ENCODE peak calls at places on chromosomes 6 and 20, in five cellular contexts. T, F, N, O and D are unnamed samples.
A peak's percentile ranks its signal among the peaks of the same experiment; 100 is the strongest.

GRCh38 chr6:149921361-149921760 is 1.6 kb downstream of the RAET1G start:
- DNase-seq in T (no peak), F (no peak), N (no peak), O (no peak), D (no peak)

GRCh38 chr6:35038076-35038475 is 103.1 kb downstream of the TCP11 start:
- DNase-seq in T (no peak), F (peak; percentile 46), N (no peak), O (no peak), D (no peak)

GRCh38 chr6:110960014-110960390 is 1.5 kb downstream of the GTF3C6 start:
- DNase-seq in T (no peak), F (no peak), N (no peak), O (no peak), D (no peak)

GRCh38 chr20:21269772-21270171 is 33.4 kb upstream of the XRN2 start:
- DNase-seq in T (no peak), F (no peak), N (no peak), O (no peak), D (no peak)

GRCh38 chr6:138692978-138693909 is 80.3 kb upstream of the CCDC28A start:
- DNase-seq in T (peak; percentile 57), F (peak; percentile 77), N (peak; percentile 48), O (peak; percentile 88), D (peak; percentile 44)

GRCh38 chr6:133423242-133423641 is 182.1 kb downstream of the EYA4 start:
- DNase-seq in T (no peak), F (no peak), N (no peak), O (no peak), D (no peak)

GRCh38 chr6:111215134-111215533 is 127.8 kb downstream of the SLC16A10 start:
- DNase-seq in T (no peak), F (peak; percentile 43), N (no peak), O (no peak), D (no peak)

GRCh38 chr6:91600561-91600960 is 1013.7 kb upstream of the MAP3K7 start:
- DNase-seq in T (no peak), F (no peak), N (no peak), O (no peak), D (no peak)

GRCh38 chr6:47152666-47153065 is 110.5 kb upstream of the ADGRF1 start:
- DNase-seq in T (no peak), F (no peak), N (no peak), O (no peak), D (no peak)

GRCh38 chr20:7147220-7147601 is 379.7 kb downstream of the BMP2 start:
- DNase-seq in T (no peak), F (no peak), N (no peak), O (peak; percentile 77), D (no peak)

GRCh38 chr6:72218125-72218524 is 331.8 kb downstream of the RIMS1 start:
- DNase-seq in T (peak; percentile 38), F (peak; percentile 15), N (peak; percentile 3), O (peak; percentile 81), D (no peak)

GRCh38 chr20:23879328-23879798 is at the start of gene CST5:
- DNase-seq in T (no peak), F (no peak), N (no peak), O (no peak), D (no peak)

GRCh38 chr6:19368511-19368910 is 468.7 kb upstream of the ID4 start:
- DNase-seq in T (peak; percentile 6), F (peak; percentile 75), N (peak; percentile 6), O (peak; percentile 2), D (no peak)

GRCh38 chr6:31010393-31011060 is at the start of gene MUC22:
- DNase-seq in T (peak; percentile 84), F (peak; percentile 80), N (no peak), O (no peak), D (no peak)

GRCh38 chr6:31776961-31777666 is at the start of gene VWA7:
- DNase-seq in T (peak; percentile 70), F (peak; percentile 79), N (peak; percentile 84), O (no peak), D (peak; percentile 30)

GRCh38 chr6:56661298-56661697 is 18.6 kb upstream of the DST start:
- DNase-seq in T (no peak), F (no peak), N (no peak), O (peak; percentile 61), D (no peak)

GRCh38 chr20:58179432-58180099 is 48.9 kb downstream of the ANKRD60 start:
- DNase-seq in T (no peak), F (peak; percentile 11), N (no peak), O (peak; percentile 78), D (no peak)

GRCh38 chr6:116577486-116577885 is 6.2 kb downstream of the RWDD1 start:
- DNase-seq in T (no peak), F (no peak), N (no peak), O (no peak), D (no peak)

GRCh38 chr20:52236292-52236691 is 44.7 kb upstream of the ZFP64 start:
- DNase-seq in T (no peak), F (no peak), N (no peak), O (no peak), D (no peak)

GRCh38 chr6:79431469-79431868 is 105.8 kb downstream of the LCA5 start:
- DNase-seq in T (no peak), F (no peak), N (no peak), O (peak; percentile 57), D (no peak)

GRCh38 chr6:50958148-50958547 is 139.5 kb downstream of the TFAP2B start:
- DNase-seq in T (no peak), F (no peak), N (no peak), O (no peak), D (no peak)

GRCh38 chr6:90497411-90497810 is 89.5 kb downstream of the MAP3K7 start:
- DNase-seq in T (no peak), F (no peak), N (no peak), O (no peak), D (no peak)

GRCh38 chr6:2599817-2600216 is 150.9 kb downstream of the MYLK4 start:
- DNase-seq in T (no peak), F (no peak), N (no peak), O (no peak), D (no peak)

GRCh38 chr20:18879262-18879661 is 65.7 kb downstream of the SCP2D1 start:
- DNase-seq in T (no peak), F (no peak), N (no peak), O (no peak), D (no peak)

GRCh38 chr6:130679684-130680083 is 147.5 kb upstream of the SMLR1 start:
- DNase-seq in T (no peak), F (peak; percentile 55), N (no peak), O (no peak), D (no peak)

GRCh38 chr20:8523684-8524083 is 391.6 kb downstream of the PLCB1 start:
- DNase-seq in T (peak; percentile 8), F (no peak), N (no peak), O (peak; percentile 15), D (no peak)

GRCh38 chr20:2688041-2688591 is 4.5 kb upstream of the EBF4 start:
- DNase-seq in T (peak; percentile 29), F (peak; percentile 16), N (peak; percentile 15), O (peak; percentile 87), D (no peak)

GRCh38 chr20:20658871-20659415 is 53.5 kb downstream of the RALGAPA2 start:
- DNase-seq in T (no peak), F (no peak), N (no peak), O (no peak), D (no peak)

GRCh38 chr6:155328539-155329459 is 14.5 kb upstream of the TFB1M start:
- DNase-seq in T (peak; percentile 12), F (peak; percentile 8), N (no peak), O (no peak), D (no peak)

GRCh38 chr6:42158011-42158410 is 15.2 kb upstream of the GUCA1A start:
- DNase-seq in T (peak; percentile 24), F (peak; percentile 50), N (no peak), O (no peak), D (no peak)

GRCh38 chr6:84842526-84843161 is 78.2 kb upstream of the TBX18 start:
- DNase-seq in T (no peak), F (no peak), N (no peak), O (no peak), D (no peak)

GRCh38 chr6:144266091-144266649 is 19.0 kb upstream of the UTRN start:
- DNase-seq in T (peak; percentile 76), F (peak; percentile 87), N (peak; percentile 64), O (peak; percentile 71), D (peak; percentile 55)

GRCh38 chr6:33297406-33297955 is 1.3 kb downstream of the RGL2 start:
- DNase-seq in T (no peak), F (no peak), N (no peak), O (peak; percentile 78), D (no peak)

GRCh38 chr20:35172434-35172806 is 548 bp downstream of the PROCR start:
- DNase-seq in T (no peak), F (no peak), N (no peak), O (no peak), D (no peak)

GRCh38 chr20:35173576-35174192 is 1.8 kb downstream of the PROCR start:
- DNase-seq in T (no peak), F (no peak), N (no peak), O (no peak), D (no peak)

GRCh38 chr20:35174458-35175216 is 2.8 kb downstream of the PROCR start:
- DNase-seq in T (no peak), F (no peak), N (no peak), O (peak; percentile 35), D (no peak)

GRCh38 chr20:35171753-35172433 is at the start of gene PROCR:
- DNase-seq in T (peak; percentile 90), F (peak; percentile 95), N (peak; percentile 92), O (peak; percentile 60), D (peak; percentile 65)

GRCh38 chr20:35171438-35171752 is 477 bp upstream of the PROCR start:
- DNase-seq in T (no peak), F (no peak), N (no peak), O (no peak), D (no peak)
- H3K4me3 ChIP-seq in T (peak overlapping the region; percentile 53), F (peak overlapping the region; percentile 27), N (peak overlapping the region; percentile 82), O (peak overlapping the region; percentile 31), D (peak overlapping the region; percentile 26)

GRCh38 chr6:18307006-18307405 is 42.7 kb upstream of the DEK start:
- DNase-seq in T (peak; percentile 48), F (peak; percentile 89), N (no peak), O (no peak), D (no peak)

GRCh38 chr6:18308070-18308735 is 43.9 kb upstream of the DEK start:
- DNase-seq in T (peak; percentile 89), F (peak; percentile 86), N (no peak), O (no peak), D (no peak)

GRCh38 chr6:18302561-18303439 is 38.5 kb upstream of the DEK start:
- DNase-seq in T (peak; percentile 12), F (no peak), N (no peak), O (peak; percentile 38), D (no peak)
- TF ChIP-seq CTCF in T (peak; percentile 7), F (no peak), N (no peak), O (peak; percentile 44), D (peak; percentile 26)

DNA sequence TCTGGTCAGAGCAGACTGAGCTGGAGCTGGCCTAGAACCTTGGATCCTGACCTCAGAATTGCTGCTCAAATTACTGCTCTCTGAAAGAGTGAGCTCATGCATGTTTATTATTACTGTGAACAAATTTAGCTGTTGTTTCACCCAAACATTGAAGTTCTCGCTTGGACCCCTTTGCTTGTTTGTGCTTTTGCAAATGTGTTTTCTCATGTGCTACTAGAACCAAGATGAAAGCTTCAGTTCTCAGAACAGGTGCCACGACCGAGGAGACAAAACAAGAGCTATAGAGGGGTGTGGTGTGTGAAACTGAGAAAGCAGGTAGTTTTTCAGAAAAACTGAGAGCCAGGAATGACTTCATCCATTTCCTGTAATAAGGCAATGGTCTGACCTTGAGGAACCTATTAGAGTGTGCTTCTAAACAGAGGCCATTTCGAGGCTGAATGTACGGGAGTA is 50.0 kb upstream of the ESR1 start:
- DNase-seq in T (no peak), F (no peak), N (no peak), O (no peak), D (no peak)
- H3K4me3 ChIP-seq in T (no peak overlapping the region), F (no peak overlapping the region), N (no peak overlapping the region), O (no peak overlapping the region), D (no peak overlapping the region)

GRCh38 chr6:4313044-4313686 is 177.8 kb upstream of the ECI2 start:
- DNase-seq in T (peak; percentile 92), F (peak; percentile 96), N (peak; percentile 49), O (peak; percentile 54), D (no peak)
- TF ChIP-seq CTCF in T (peak; percentile 88), F (peak; percentile 61), N (peak; percentile 63), O (peak; percentile 57), D (peak; percentile 53)